ENCODE peak calls at places on chromosomes 7 and 10, in six cellular contexts. U is choroid plexus epithelial cell, H is heart right ventricle, Z is left ventricle myocardium inferior, Y is Peyer's patch, C is ovary. F is an unnamed sample.

GRCh38 chr10:14798631-14799030 is 23.9 kb upstream of the FAM107B start:
- DNase-seq in U (no peak), H (no peak), Z (no peak), Y (no peak), C (no peak), F (no peak)

GRCh38 chr7:96449094-96449493 is 127.2 kb upstream of the SLC25A13 start:
- DNase-seq in U (no peak), H (no peak), Z (no peak), Y (no peak), C (no peak), F (no peak)

GRCh38 chr7:105011771-105012502 is 2.1 kb upstream of the KMT2E start:
- DNase-seq in U (no peak), H (no peak), Z (no peak), Y (peak), C (peak), F (no peak)

GRCh38 chr7:70659263-70659662 is 472.7 kb upstream of the GALNT17 start:
- DNase-seq in U (no peak), H (no peak), Z (no peak), Y (no peak), C (no peak), F (peak)

GRCh38 chr10:103157246-103157645 is 35.8 kb downstream of the NT5C2 start:
- DNase-seq in U (no peak), H (no peak), Z (no peak), Y (no peak), C (no peak), F (no peak)

GRCh38 chr10:17209931-17210330 is 8.5 kb upstream of the TRDMT1 start:
- DNase-seq in U (no peak), H (no peak), Z (no peak), Y (no peak), C (no peak), F (no peak)

GRCh38 chr10:109411897-109412296 is 511.4 kb downstream of the XPNPEP1 start:
- DNase-seq in U (no peak), H (no peak), Z (no peak), Y (no peak), C (no peak), F (no peak)

GRCh38 chr7:24922099-24922773 is 57.7 kb downstream of the OSBPL3 start:
- DNase-seq in U (no peak), H (no peak), Z (no peak), Y (no peak), C (no peak), F (no peak)

GRCh38 chr10:86083206-86083605 is 283.4 kb downstream of the GRID1 start:
- DNase-seq in U (no peak), H (no peak), Z (no peak), Y (peak), C (no peak), F (no peak)

GRCh38 chr7:82975811-82976468 is 186.7 kb downstream of the PCLO start:
- DNase-seq in U (no peak), H (no peak), Z (no peak), Y (no peak), C (no peak), F (no peak)

GRCh38 chr7:45054442-45054841 is 34.3 kb downstream of the NACAD start:
- DNase-seq in U (no peak), H (no peak), Z (no peak), Y (peak), C (no peak), F (no peak)

GRCh38 chr10:20494474-20494873 is 402.6 kb downstream of the NEBL start:
- DNase-seq in U (peak), H (no peak), Z (no peak), Y (no peak), C (no peak), F (no peak)

GRCh38 chr7:38909870-38910269 is 879 bp upstream of the VPS41 start:
- DNase-seq in U (no peak), H (no peak), Z (no peak), Y (no peak), C (no peak), F (no peak)

GRCh38 chr10:29157321-29157720 is 131.5 kb upstream of the LYZL1 start:
- DNase-seq in U (no peak), H (no peak), Z (no peak), Y (no peak), C (no peak), F (no peak)

GRCh38 chr10:113058175-113058961 is 108.3 kb downstream of the TCF7L2 start:
- DNase-seq in U (peak), H (no peak), Z (no peak), Y (no peak), C (no peak), F (no peak)

GRCh38 chr10:116418394-116418793 is 9.3 kb upstream of the PNLIPRP3 start:
- DNase-seq in U (no peak), H (no peak), Z (no peak), Y (no peak), C (no peak), F (no peak)
- H3K4me3 ChIP-seq in U (no peak), H (no peak), Z (no peak), Y (no peak), C (no peak), F (no peak)

GRCh38 chr10:3935933-3936359 is 150.9 kb upstream of the KLF6 start:
- DNase-seq in U (peak), H (no peak), Z (no peak), Y (peak), C (peak), F (no peak)
- H3K4me3 ChIP-seq in U (no peak), H (peak), Z (peak), Y (peak), C (peak), F (no peak)

GRCh38 chr7:102305414-102306268 is 19.0 kb downstream of the SH2B2 start:
- DNase-seq in U (no peak), H (no peak), Z (no peak), Y (peak), C (no peak), F (no peak)
- H3K4me3 ChIP-seq in U (no peak), H (no peak), Z (no peak), Y (no peak), C (no peak), F (no peak)

GRCh38 chr10:7409045-7409731 is 1.6 kb downstream of the SFMBT2 start:
- DNase-seq in U (no peak), H (peak), Z (peak), Y (peak), C (peak), F (no peak)
- H3K4me3 ChIP-seq in U (no peak), H (peak), Z (peak), Y (peak), C (peak), F (peak)

GRCh38 chr10:100826661-100826982 is 81.2 kb downstream of the PAX2 start:
- DNase-seq in U (no peak), H (no peak), Z (no peak), Y (no peak), C (no peak), F (no peak)
- H3K4me3 ChIP-seq in U (no peak), H (peak), Z (peak), Y (peak), C (peak), F (peak)